ENCODE peak calls at places on chromosomes 6 and 20, in four cellular contexts. One of them, this sample, is unnamed. For H3K36me3, H3K9me3 and H3K4me1, the result is how much of the 10 kb centered on the place peaks cover.

GRCh38 chr20:5642155-5642981 is 107.8 kb upstream of the SHLD1 start:
- DNase-seq in IMR-90: no peak
- DNase-seq in psoas muscle: no peak
- DNase-seq in HepG2: no peak
- DNase-seq in this sample: peak

GRCh38 chr20:12179692-12180091 is 262.0 kb downstream of the BTBD3 start:
- DNase-seq in psoas muscle: no peak
- DNase-seq in HepG2: no peak
- DNase-seq in IMR-90: no peak
- DNase-seq in this sample: no peak

GRCh38 chr6:117303323-117303722 is 38.0 kb downstream of the VGLL2 start:
- DNase-seq in IMR-90: no peak
- DNase-seq in HepG2: no peak
- DNase-seq in psoas muscle: no peak
- DNase-seq in this sample: no peak

GRCh38 chr20:32556312-32557184 is 28.6 kb downstream of the NOL4L start:
- DNase-seq in HepG2: no peak
- DNase-seq in IMR-90: no peak
- DNase-seq in psoas muscle: no peak
- DNase-seq in this sample: no peak

GRCh38 chr6:2877057-2877882 is 25.8 kb downstream of the SERPINB9 start:
- DNase-seq in IMR-90: peak
- DNase-seq in HepG2: peak
- DNase-seq in psoas muscle: no peak
- DNase-seq in this sample: no peak

GRCh38 chr6:15026832-15027231 is 219.0 kb upstream of the JARID2 start:
- DNase-seq in HepG2: peak
- DNase-seq in IMR-90: peak
- DNase-seq in psoas muscle: no peak
- DNase-seq in this sample: no peak

GRCh38 chr6:99192561-99192960 is 156.9 kb downstream of the FAXC start:
- DNase-seq in IMR-90: no peak
- DNase-seq in psoas muscle: no peak
- DNase-seq in HepG2: no peak
- DNase-seq in this sample: no peak

GRCh38 chr6:137707590-137708360 is 159.3 kb upstream of the TNFAIP3 start:
- DNase-seq in IMR-90: peak
- DNase-seq in HepG2: peak
- DNase-seq in psoas muscle: peak
- DNase-seq in this sample: peak

GRCh38 chr20:32792316-32792715 is 27.4 kb upstream of the MAPRE1 start:
- DNase-seq in psoas muscle: no peak
- DNase-seq in IMR-90: peak
- DNase-seq in HepG2: peak
- DNase-seq in this sample: no peak

GRCh38 chr6:134351615-134352474 is 33.9 kb upstream of the SGK1 start:
- DNase-seq in IMR-90: peak
- DNase-seq in psoas muscle: no peak
- DNase-seq in HepG2: no peak
- DNase-seq in this sample: no peak

GRCh38 chr6:151060742-151061100 is 179.0 kb upstream of the AKAP12 start:
- DNase-seq in psoas muscle: no peak
- DNase-seq in IMR-90: no peak
- DNase-seq in HepG2: no peak
- DNase-seq in this sample: no peak

GRCh38 chr20:41440882-41441281 is 74.3 kb upstream of the EMILIN3 start:
- DNase-seq in psoas muscle: no peak
- DNase-seq in HepG2: no peak
- DNase-seq in IMR-90: no peak
- DNase-seq in this sample: no peak

GRCh38 chr6:146149770-146150169 is 120.9 kb downstream of the GRM1 start:
- DNase-seq in IMR-90: no peak
- DNase-seq in psoas muscle: no peak
- DNase-seq in HepG2: no peak
- DNase-seq in this sample: no peak

GRCh38 chr6:13194852-13195251 is 133.5 kb downstream of the TBC1D7 start:
- DNase-seq in psoas muscle: no peak
- DNase-seq in IMR-90: peak
- DNase-seq in HepG2: peak
- DNase-seq in this sample: peak

GRCh38 chr6:118912646-118913045 is 18.7 kb downstream of the ASF1A start:
- DNase-seq in psoas muscle: no peak
- DNase-seq in HepG2: no peak
- DNase-seq in IMR-90: no peak
- DNase-seq in this sample: no peak

GRCh38 chr6:139271056-139271455 is 20.7 kb downstream of the TXLNB start:
- DNase-seq in IMR-90: peak
- DNase-seq in psoas muscle: no peak
- DNase-seq in HepG2: no peak
- DNase-seq in this sample: no peak

GRCh38 chr6:157649311-157650260 is 173.5 kb upstream of the SNX9 start:
- DNase-seq in psoas muscle: no peak
- DNase-seq in IMR-90: no peak
- DNase-seq in HepG2: no peak
- DNase-seq in this sample: no peak

GRCh38 chr6:110180228-110181008 is at the start of gene CDC40:
- DNase-seq in IMR-90: no peak
- DNase-seq in psoas muscle: peak
- DNase-seq in HepG2: peak
- DNase-seq in this sample: no peak

GRCh38 chr6:112603726-112604125 is 256.6 kb downstream of the RFPL4B start:
- DNase-seq in IMR-90: no peak
- DNase-seq in psoas muscle: no peak
- DNase-seq in HepG2: no peak
- DNase-seq in this sample: no peak

GRCh38 chr20:56631990-56632327 is 2.9 kb downstream of the TFAP2C start:
- DNase-seq in HepG2: no peak
- DNase-seq in IMR-90: no peak
- DNase-seq in psoas muscle: no peak
- DNase-seq in this sample: no peak

GRCh38 chr6:56758120-56758519 is 115.4 kb upstream of the DST start:
- DNase-seq in psoas muscle: no peak
- DNase-seq in HepG2: no peak
- DNase-seq in IMR-90: no peak
- DNase-seq in this sample: no peak

GRCh38 chr6:11700118-11700718 is 78.4 kb downstream of the ADTRP start:
- DNase-seq in psoas muscle: no peak
- DNase-seq in IMR-90: peak
- DNase-seq in HepG2: peak
- DNase-seq in this sample: peak

GRCh38 chr20:47843886-47844567 is 58.7 kb upstream of the SULF2 start:
- DNase-seq in HepG2: peak
- DNase-seq in psoas muscle: no peak
- DNase-seq in IMR-90: no peak
- DNase-seq in this sample: no peak

GRCh38 chr6:14466278-14466677 is 348.7 kb downstream of the CD83 start:
- DNase-seq in IMR-90: peak
- DNase-seq in psoas muscle: no peak
- DNase-seq in HepG2: no peak
- DNase-seq in this sample: no peak

GRCh38 chr20:19757487-19757972 is 528 bp upstream of the RIN2 start:
- DNase-seq in IMR-90: peak
- DNase-seq in psoas muscle: peak
- DNase-seq in HepG2: peak
- DNase-seq in this sample: peak

GRCh38 chr20:33209789-33210188 is 7.4 kb upstream of the BPIFA3 start:
- DNase-seq in psoas muscle: peak
- DNase-seq in HepG2: peak
- DNase-seq in IMR-90: peak
- DNase-seq in this sample: peak

GRCh38 chr6:134162932-134163331 is 110.5 kb upstream of the SLC2A12 start:
- DNase-seq in IMR-90: no peak
- DNase-seq in psoas muscle: no peak
- DNase-seq in HepG2: no peak
- DNase-seq in this sample: peak

GRCh38 chr6:22829070-22829469 is 259.7 kb downstream of the HDGFL1 start:
- DNase-seq in IMR-90: no peak
- DNase-seq in psoas muscle: no peak
- DNase-seq in HepG2: no peak
- DNase-seq in this sample: no peak

GRCh38 chr6:135870722-135871121 is 19.2 kb downstream of the PDE7B start:
- DNase-seq in psoas muscle: no peak
- DNase-seq in HepG2: no peak
- DNase-seq in IMR-90: peak
- DNase-seq in this sample: no peak

GRCh38 chr6:149846321-149846720 is 17.8 kb downstream of the LRP11 start:
- DNase-seq in HepG2: no peak
- DNase-seq in psoas muscle: peak
- DNase-seq in IMR-90: peak
- DNase-seq in this sample: no peak

GRCh38 chr6:55980627-55981211 is 105.3 kb upstream of the BMP5 start:
- DNase-seq in psoas muscle: no peak
- DNase-seq in IMR-90: peak
- DNase-seq in HepG2: peak
- DNase-seq in this sample: peak

GRCh38 chr6:39190545-39191235 is 38.6 kb downstream of the KCNK5 start:
- DNase-seq in psoas muscle: no peak
- DNase-seq in IMR-90: no peak
- DNase-seq in HepG2: no peak
- DNase-seq in this sample: no peak

GRCh38 chr20:38342196-38342595 is 4.1 kb upstream of the LBP start:
- DNase-seq in IMR-90: no peak
- DNase-seq in HepG2: no peak
- DNase-seq in psoas muscle: no peak
- DNase-seq in this sample: no peak

GRCh38 chr6:113488812-113489685 is 368.1 kb upstream of the MARCKS start:
- DNase-seq in HepG2: no peak
- DNase-seq in IMR-90: no peak
- DNase-seq in psoas muscle: no peak
- DNase-seq in this sample: peak

GRCh38 chr6:28488916-28489365 is 26.7 kb downstream of the GPX6 start:
- DNase-seq in psoas muscle: no peak
- DNase-seq in HepG2: peak
- DNase-seq in IMR-90: peak
- DNase-seq in this sample: no peak

GRCh38 chr6:17354700-17355403 is 38.5 kb upstream of the CAP2 start:
- DNase-seq in psoas muscle: no peak
- DNase-seq in IMR-90: peak
- DNase-seq in HepG2: peak
- DNase-seq in this sample: peak

GRCh38 chr6:46062312-46062711 is 46.7 kb upstream of the CLIC5 start:
- DNase-seq in psoas muscle: no peak
- DNase-seq in IMR-90: no peak
- DNase-seq in HepG2: no peak
- DNase-seq in this sample: peak

GRCh38 chr6:1144842-1145755 is 166.8 kb upstream of the FOXQ1 start:
- DNase-seq in HepG2: no peak
- DNase-seq in psoas muscle: no peak
- DNase-seq in IMR-90: peak
- DNase-seq in this sample: no peak

GRCh38 chr20:31821427-31821826 is 2.3 kb downstream of the MYLK2 start:
- DNase-seq in psoas muscle: no peak
- DNase-seq in HepG2: no peak
- DNase-seq in IMR-90: no peak
- DNase-seq in this sample: no peak

GRCh38 chr6:144438103-144438502 is 153.0 kb downstream of the UTRN start:
- DNase-seq in HepG2: no peak
- DNase-seq in IMR-90: no peak
- DNase-seq in psoas muscle: no peak
- DNase-seq in this sample: no peak

GRCh38 chr6:144447487-144447886 is 162.4 kb downstream of the UTRN start:
- DNase-seq in HepG2: no peak
- DNase-seq in IMR-90: peak
- DNase-seq in psoas muscle: no peak
- DNase-seq in this sample: no peak

GRCh38 chr6:144439016-144439415 is 153.9 kb downstream of the UTRN start:
- DNase-seq in HepG2: no peak
- DNase-seq in IMR-90: no peak
- DNase-seq in psoas muscle: no peak
- DNase-seq in this sample: no peak

GRCh38 chr6:144443157-144443556 is 158.0 kb downstream of the UTRN start:
- DNase-seq in psoas muscle: no peak
- DNase-seq in IMR-90: no peak
- DNase-seq in HepG2: no peak
- DNase-seq in this sample: no peak
- H3K36me3 ChIP-seq in psoas muscle: under half
- H3K36me3 ChIP-seq in IMR-90: under half
- H3K36me3 ChIP-seq in HepG2: half or more
- H3K36me3 ChIP-seq in this sample: under half

GRCh38 chr20:58528412-58528811 is 13.2 kb upstream of the APCDD1L start:
- DNase-seq in IMR-90: no peak
- DNase-seq in psoas muscle: no peak
- DNase-seq in HepG2: no peak
- DNase-seq in this sample: no peak
- H3K9me3 ChIP-seq in IMR-90: under half
- H3K9me3 ChIP-seq in psoas muscle: under half
- H3K9me3 ChIP-seq in HepG2: under half
- H3K9me3 ChIP-seq in this sample: under half

DNA sequence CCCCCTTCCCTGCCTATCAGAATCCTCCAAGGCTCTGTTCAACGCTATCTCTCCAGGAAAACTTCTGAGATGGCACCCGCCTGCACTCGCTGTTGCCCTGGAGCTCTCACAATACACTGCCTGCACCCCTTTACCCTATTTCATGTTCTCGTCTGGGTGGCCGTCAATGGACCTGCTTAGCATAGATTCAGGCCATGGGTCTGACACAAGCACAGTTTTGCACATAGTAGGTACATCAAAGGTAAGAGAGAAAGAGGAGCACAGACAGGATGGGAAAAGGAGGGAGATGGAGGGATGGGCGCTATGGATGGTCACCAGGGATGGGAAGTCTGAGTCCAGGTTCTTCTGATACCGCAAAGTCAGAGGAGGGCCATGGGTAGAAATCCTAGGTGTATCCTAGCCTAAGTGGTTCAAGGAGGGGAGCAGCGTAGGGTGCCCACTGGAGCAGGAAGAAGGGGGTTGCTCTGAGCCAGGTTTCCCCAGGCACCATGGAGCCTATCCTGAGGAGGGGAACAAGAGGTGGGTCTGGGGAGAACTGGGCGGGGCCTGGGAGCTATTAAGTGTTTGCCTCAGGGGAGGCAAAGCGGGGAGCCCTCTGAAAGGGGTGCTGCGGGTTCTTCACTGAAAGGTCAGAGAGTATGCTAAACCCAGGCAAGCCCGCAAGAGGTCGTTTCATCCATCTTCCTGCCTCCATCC is 89.3 kb downstream of the MRPL14 start:
- DNase-seq in psoas muscle: no peak
- DNase-seq in IMR-90: no peak
- DNase-seq in HepG2: no peak
- DNase-seq in this sample: no peak
- H3K4me1 ChIP-seq in psoas muscle: under half
- H3K4me1 ChIP-seq in IMR-90: under half
- H3K4me1 ChIP-seq in HepG2: half or more
- H3K4me1 ChIP-seq in this sample: under half

DNA sequence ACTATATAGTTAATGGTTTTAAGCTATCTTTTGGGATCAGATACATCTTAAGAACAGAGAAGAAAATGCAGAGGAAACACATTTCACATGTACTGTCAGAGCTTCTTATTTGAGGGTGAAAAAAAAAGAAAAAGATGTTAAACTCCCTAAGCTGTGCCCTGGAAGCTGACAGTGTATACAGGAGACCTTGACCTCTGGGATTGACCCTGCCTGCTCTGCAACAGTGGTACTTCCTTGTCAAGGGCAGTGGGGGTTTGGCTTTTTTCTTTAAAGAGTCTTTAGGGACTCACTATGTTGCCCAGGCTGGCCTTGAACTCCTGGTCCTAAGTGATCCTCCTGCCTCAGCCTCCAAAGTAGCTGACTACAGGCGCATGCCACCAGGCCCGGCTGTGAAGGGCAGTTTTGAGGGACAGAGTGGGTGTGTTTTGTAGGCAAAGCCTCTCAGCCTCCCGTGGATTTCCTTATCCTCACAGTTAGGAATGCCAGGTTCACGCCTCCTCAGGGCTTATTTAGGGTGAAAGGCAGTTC is 60.6 kb upstream of the SLC22A1 start:
- DNase-seq in psoas muscle: no peak
- DNase-seq in HepG2: no peak
- DNase-seq in IMR-90: no peak
- DNase-seq in this sample: no peak
- H3K36me3 ChIP-seq in psoas muscle: under half
- H3K36me3 ChIP-seq in HepG2: half or more
- H3K36me3 ChIP-seq in IMR-90: half or more
- H3K36me3 ChIP-seq in this sample: under half

This sample was measured in small intestine.